ENCODE peak calls at places on chromosomes 11 and 22, in four cellular contexts. One of them, this sample, is unnamed.

GRCh38 chr11:62193954-62194353 is 3.9 kb downstream of the SCGB1D1 start:
- DNase-seq in K562: peak
- DNase-seq in HepG2: no peak
- DNase-seq in IMR-90: no peak
- DNase-seq in this sample: no peak

GRCh38 chr11:80860632-80861031 is 1419.8 kb upstream of the TENM4 start:
- DNase-seq in HepG2: no peak
- DNase-seq in K562: no peak
- DNase-seq in IMR-90: no peak
- DNase-seq in this sample: no peak

GRCh38 chr11:75524576-75525432 is 937 bp downstream of the GDPD5 start:
- DNase-seq in K562: peak
- DNase-seq in IMR-90: peak
- DNase-seq in HepG2: no peak
- DNase-seq in this sample: no peak

GRCh38 chr11:103987631-103988594 is 48.5 kb upstream of the DDI1 start:
- DNase-seq in HepG2: no peak
- DNase-seq in IMR-90: peak
- DNase-seq in K562: no peak
- DNase-seq in this sample: no peak

GRCh38 chr11:67389477-67389876 is 2.3 kb upstream of the RAD9A start:
- DNase-seq in IMR-90: no peak
- DNase-seq in K562: peak
- DNase-seq in HepG2: peak
- DNase-seq in this sample: peak

GRCh38 chr22:44537016-44537936 is 39.2 kb upstream of the RTL6 start:
- DNase-seq in HepG2: no peak
- DNase-seq in IMR-90: no peak
- DNase-seq in K562: no peak
- DNase-seq in this sample: no peak

GRCh38 chr22:36435516-36436415 is 45.7 kb downstream of the TXN2 start:
- DNase-seq in K562: no peak
- DNase-seq in IMR-90: no peak
- DNase-seq in HepG2: peak
- DNase-seq in this sample: no peak

GRCh38 chr11:63616953-63617352 is 2.7 kb upstream of the PLAAT3 start:
- DNase-seq in IMR-90: no peak
- DNase-seq in K562: no peak
- DNase-seq in HepG2: no peak
- DNase-seq in this sample: no peak

GRCh38 chr11:20118209-20118608 is 42.1 kb downstream of the DBX1 start:
- DNase-seq in HepG2: no peak
- DNase-seq in IMR-90: no peak
- DNase-seq in K562: no peak
- DNase-seq in this sample: no peak

GRCh38 chr11:85809881-85810280 is 1.1 kb downstream of the SYTL2 start:
- DNase-seq in HepG2: peak
- DNase-seq in K562: no peak
- DNase-seq in IMR-90: no peak
- DNase-seq in this sample: peak

GRCh38 chr22:40805699-40806203 is 13.4 kb downstream of the SLC25A17 start:
- DNase-seq in K562: no peak
- DNase-seq in IMR-90: no peak
- DNase-seq in HepG2: no peak
- DNase-seq in this sample: no peak

GRCh38 chr11:114847599-114847998 is 169.3 kb downstream of the NXPE2 start:
- DNase-seq in K562: no peak
- DNase-seq in HepG2: no peak
- DNase-seq in IMR-90: no peak
- DNase-seq in this sample: no peak

GRCh38 chr22:29345932-29346331 is 30.4 kb upstream of the RASL10A start:
- DNase-seq in K562: no peak
- DNase-seq in HepG2: no peak
- DNase-seq in IMR-90: peak
- DNase-seq in this sample: no peak

GRCh38 chr11:66388746-66389386 is 17.3 kb upstream of the SLC29A2 start:
- DNase-seq in K562: peak
- DNase-seq in IMR-90: peak
- DNase-seq in HepG2: peak
- DNase-seq in this sample: peak

GRCh38 chr11:64070301-64070656 is 34.5 kb downstream of the FLRT1 start:
- DNase-seq in K562: no peak
- DNase-seq in IMR-90: no peak
- DNase-seq in HepG2: no peak
- DNase-seq in this sample: no peak

GRCh38 chr11:34938621-34939020 is 22.2 kb downstream of the PDHX start:
- DNase-seq in IMR-90: no peak
- DNase-seq in HepG2: no peak
- DNase-seq in K562: no peak
- DNase-seq in this sample: no peak

GRCh38 chr11:128483211-128483788 is 104.1 kb downstream of the ETS1 start:
- DNase-seq in HepG2: no peak
- DNase-seq in K562: no peak
- DNase-seq in IMR-90: no peak
- DNase-seq in this sample: no peak
- TF ChIP-seq MAZ in HepG2: no peak
- TF ChIP-seq MAZ in K562: no peak
- TF ChIP-seq MAZ in IMR-90: no peak
- TF ChIP-seq MAZ in this sample: no peak

GRCh38 chr22:21448627-21449416 is 18.4 kb upstream of the TMEM191C start:
- DNase-seq in K562: no peak
- DNase-seq in HepG2: no peak
- DNase-seq in IMR-90: no peak
- DNase-seq in this sample: no peak
- TF ChIP-seq RAD21 in K562: no peak
- TF ChIP-seq RAD21 in HepG2: no peak
- TF ChIP-seq RAD21 in IMR-90: no peak
- TF ChIP-seq RAD21 in this sample: no peak

GRCh38 chr11:48207881-48208280 is 8.7 kb upstream of the OR4B1 start:
- DNase-seq in IMR-90: no peak
- DNase-seq in K562: no peak
- DNase-seq in HepG2: no peak
- DNase-seq in this sample: no peak

GRCh38 chr11:48210052-48210451 is 6.6 kb upstream of the OR4B1 start:
- DNase-seq in HepG2: peak
- DNase-seq in K562: no peak
- DNase-seq in IMR-90: peak
- DNase-seq in this sample: peak
- TF ChIP-seq MAFK in HepG2: no peak
- TF ChIP-seq MAFK in K562: no peak
- TF ChIP-seq MAFK in IMR-90: no peak
- TF ChIP-seq MAFK in this sample: no peak

GRCh38 chr11:69862797-69863543 is 43.8 kb upstream of the FGF3 start:
- DNase-seq in HepG2: no peak
- DNase-seq in K562: no peak
- DNase-seq in IMR-90: no peak
- DNase-seq in this sample: no peak
- TF ChIP-seq MAZ in HepG2: no peak
- TF ChIP-seq MAZ in K562: no peak
- TF ChIP-seq MAZ in IMR-90: no peak
- TF ChIP-seq MAZ in this sample: no peak

GRCh38 chr22:32848226-32848625 is 46.7 kb downstream of the TIMP3 start:
- DNase-seq in HepG2: no peak
- DNase-seq in K562: no peak
- DNase-seq in IMR-90: no peak
- DNase-seq in this sample: no peak
- TF ChIP-seq RAD21 in HepG2: no peak
- TF ChIP-seq RAD21 in K562: no peak
- TF ChIP-seq RAD21 in IMR-90: no peak
- TF ChIP-seq RAD21 in this sample: no peak

This sample was measured in A549.